ENCODE peak calls at places on chromosomes 16 and 17, in ten cellular contexts. W, Y, I, H, R, M, Q, F, J and T are unnamed samples. For H3K27me3 and H3K4me1, the result is how much of the 10 kb centered on the place peaks cover.

GRCh38 chr17:56297142-56297541 is 143.9 kb downstream of the ANKFN1 start:
- DNase-seq in W (no peak), Y (no peak), I (no peak), H (no peak), R (no peak), M (no peak), Q (no peak), F (no peak), J (no peak), T (no peak)

GRCh38 chr16:4935231-4935855 is 1.6 kb downstream of the PPL start:
- DNase-seq in W (no peak), Y (peak), I (peak), H (peak), R (peak), M (no peak), Q (no peak), F (no peak), J (peak), T (peak)

GRCh38 chr16:11315499-11315898 is 29.8 kb upstream of the RMI2 start:
- DNase-seq in W (no peak), Y (no peak), I (no peak), H (no peak), R (peak), M (no peak), Q (peak), F (peak), J (no peak), T (no peak)

GRCh38 chr17:13597723-13598347 is 3.9 kb downstream of the HS3ST3A1 start:
- DNase-seq in W (peak), Y (peak), I (no peak), H (peak), R (peak), M (peak), Q (peak), F (no peak), J (no peak), T (no peak)

GRCh38 chr16:4293181-4293716 is 20.4 kb upstream of the TFAP4 start:
- DNase-seq in W (no peak), Y (no peak), I (no peak), H (no peak), R (no peak), M (no peak), Q (no peak), F (no peak), J (no peak), T (no peak)

GRCh38 chr17:12047977-12048376 is 27.3 kb downstream of the MAP2K4 start:
- DNase-seq in W (no peak), Y (no peak), I (no peak), H (no peak), R (no peak), M (no peak), Q (no peak), F (no peak), J (no peak), T (no peak)

GRCh38 chr17:16247589-16247984 is 30.6 kb downstream of the PIGL start:
- DNase-seq in W (peak), Y (peak), I (no peak), H (no peak), R (peak), M (no peak), Q (no peak), F (no peak), J (no peak), T (no peak)

GRCh38 chr17:73972901-73973300 is 230.6 kb upstream of the RPL38 start:
- DNase-seq in W (no peak), Y (no peak), I (no peak), H (no peak), R (no peak), M (no peak), Q (no peak), F (no peak), J (peak), T (no peak)

GRCh38 chr17:56176101-56176500 is 22.8 kb downstream of the ANKFN1 start:
- DNase-seq in W (no peak), Y (no peak), I (no peak), H (no peak), R (peak), M (no peak), Q (no peak), F (no peak), J (no peak), T (no peak)

GRCh38 chr16:84638195-84638806 is 10.0 kb upstream of the KLHL36 start:
- DNase-seq in W (no peak), Y (no peak), I (no peak), H (no peak), R (no peak), M (no peak), Q (no peak), F (no peak), J (no peak), T (no peak)

GRCh38 chr17:62696256-62696655 is 68.8 kb downstream of the MRC2 start:
- DNase-seq in W (no peak), Y (no peak), I (no peak), H (no peak), R (no peak), M (no peak), Q (peak), F (no peak), J (no peak), T (peak)

GRCh38 chr16:88869673-88869980 is 3.2 kb upstream of the PABPN1L start:
- DNase-seq in W (no peak), Y (no peak), I (no peak), H (no peak), R (no peak), M (no peak), Q (no peak), F (no peak), J (no peak), T (no peak)

GRCh38 chr16:6428861-6429260 is 903.8 kb upstream of the RBFOX1 start:
- DNase-seq in W (peak), Y (no peak), I (no peak), H (no peak), R (no peak), M (no peak), Q (no peak), F (no peak), J (no peak), T (no peak)

GRCh38 chr17:36124879-36125824 is 21.5 kb downstream of the CCL4 start:
- DNase-seq in W (no peak), Y (no peak), I (no peak), H (no peak), R (peak), M (no peak), Q (no peak), F (no peak), J (no peak), T (no peak)

GRCh38 chr17:6509295-6509771 is 47.0 kb downstream of the PITPNM3 start:
- DNase-seq in W (no peak), Y (no peak), I (peak), H (peak), R (no peak), M (no peak), Q (no peak), F (no peak), J (peak), T (no peak)

GRCh38 chr17:47775181-47775580 is 42.1 kb downstream of the TBX21 start:
- DNase-seq in W (no peak), Y (no peak), I (no peak), H (no peak), R (no peak), M (no peak), Q (no peak), F (no peak), J (no peak), T (no peak)

GRCh38 chr17:77376795-77377751 is 236.3 kb downstream of the SEC14L1 start:
- DNase-seq in W (no peak), Y (no peak), I (peak), H (peak), R (peak), M (no peak), Q (no peak), F (no peak), J (peak), T (no peak)

GRCh38 chr16:88611220-88611821 is 27.1 kb upstream of the IL17C start:
- DNase-seq in W (no peak), Y (no peak), I (no peak), H (peak), R (no peak), M (no peak), Q (no peak), F (no peak), J (no peak), T (no peak)

GRCh38 chr17:76076765-76077581 is 2.0 kb upstream of the ZACN start:
- DNase-seq in W (no peak), Y (no peak), I (no peak), H (no peak), R (no peak), M (no peak), Q (no peak), F (no peak), J (peak), T (no peak)

GRCh38 chr17:76195281-76196096 is 44.8 kb downstream of the RNF157 start:
- DNase-seq in W (no peak), Y (no peak), I (no peak), H (no peak), R (no peak), M (no peak), Q (no peak), F (no peak), J (no peak), T (no peak)

GRCh38 chr16:27993587-27993986 is 69.9 kb downstream of the GSG1L start:
- DNase-seq in W (no peak), Y (no peak), I (no peak), H (no peak), R (no peak), M (no peak), Q (no peak), F (no peak), J (peak), T (peak)

GRCh38 chr17:31405941-31406371 is 14.5 kb downstream of the RAB11FIP4 start:
- DNase-seq in W (no peak), Y (no peak), I (no peak), H (no peak), R (no peak), M (no peak), Q (no peak), F (no peak), J (no peak), T (peak)

GRCh38 chr17:60941028-60941427 is 263.4 kb downstream of the BCAS3 start:
- DNase-seq in W (peak), Y (peak), I (no peak), H (peak), R (peak), M (no peak), Q (no peak), F (no peak), J (peak), T (peak)

GRCh38 chr16:56610609-56611111 is 2.3 kb downstream of the MT2A start:
- DNase-seq in W (no peak), Y (no peak), I (no peak), H (no peak), R (peak), M (no peak), Q (no peak), F (no peak), J (no peak), T (no peak)

GRCh38 chr17:47210105-47210504 is 957 bp downstream of the MYL4 start:
- DNase-seq in W (no peak), Y (no peak), I (no peak), H (no peak), R (no peak), M (no peak), Q (no peak), F (no peak), J (no peak), T (no peak)

GRCh38 chr17:48293319-48294192 is 136.5 kb downstream of the SKAP1 start:
- DNase-seq in W (no peak), Y (no peak), I (no peak), H (no peak), R (no peak), M (no peak), Q (no peak), F (no peak), J (no peak), T (no peak)

GRCh38 chr17:19345486-19346350 is 16.8 kb downstream of the B9D1 start:
- DNase-seq in W (no peak), Y (no peak), I (peak), H (no peak), R (no peak), M (no peak), Q (no peak), F (no peak), J (peak), T (no peak)

GRCh38 chr16:66936462-66936861 is 1.1 kb downstream of the CES2 start:
- DNase-seq in W (peak), Y (peak), I (no peak), H (peak), R (no peak), M (no peak), Q (no peak), F (no peak), J (no peak), T (no peak)

GRCh38 chr17:4179071-4179470 is 36.1 kb downstream of the CYB5D2 start:
- DNase-seq in W (no peak), Y (no peak), I (no peak), H (no peak), R (no peak), M (no peak), Q (no peak), F (no peak), J (peak), T (peak)

GRCh38 chr16:88065747-88066142 is 114.5 kb downstream of the BANP start:
- DNase-seq in W (no peak), Y (no peak), I (no peak), H (no peak), R (no peak), M (no peak), Q (no peak), F (no peak), J (no peak), T (peak)

GRCh38 chr16:89936981-89937380 is 11.6 kb upstream of the DEF8 start:
- DNase-seq in W (no peak), Y (no peak), I (no peak), H (no peak), R (no peak), M (no peak), Q (no peak), F (no peak), J (no peak), T (no peak)

GRCh38 chr17:79785900-79786810 is 8.2 kb downstream of the CBX2 start:
- DNase-seq in W (no peak), Y (no peak), I (no peak), H (no peak), R (no peak), M (no peak), Q (no peak), F (no peak), J (no peak), T (peak)

GRCh38 chr16:27242868-27243590 is 25.5 kb downstream of the NSMCE1 start:
- DNase-seq in W (no peak), Y (no peak), I (peak), H (no peak), R (no peak), M (peak), Q (no peak), F (peak), J (peak), T (peak)

GRCh38 chr17:81920612-81921530 is 2.9 kb upstream of the SIRT7 start:
- DNase-seq in W (peak), Y (no peak), I (no peak), H (no peak), R (no peak), M (no peak), Q (no peak), F (no peak), J (no peak), T (no peak)

GRCh38 chr17:81915331-81915730 is 2.6 kb downstream of the SIRT7 start:
- DNase-seq in W (no peak), Y (no peak), I (no peak), H (no peak), R (no peak), M (no peak), Q (no peak), F (no peak), J (no peak), T (no peak)

GRCh38 chr17:81918762-81919545 is 978 bp upstream of the SIRT7 start:
- DNase-seq in W (peak), Y (peak), I (no peak), H (no peak), R (no peak), M (no peak), Q (no peak), F (peak), J (no peak), T (no peak)

GRCh38 chr17:81914103-81914850 is 3.1 kb upstream of the PCYT2 start:
- DNase-seq in W (no peak), Y (no peak), I (peak), H (no peak), R (no peak), M (no peak), Q (no peak), F (no peak), J (no peak), T (no peak)

GRCh38 chr17:81917565-81918332 is at the start of gene SIRT7:
- DNase-seq in W (peak), Y (peak), I (peak), H (peak), R (peak), M (no peak), Q (peak), F (peak), J (peak), T (peak)
- H3K27ac ChIP-seq in W (peak), Y (peak), I (peak), H (peak), R (peak), M (peak), Q (peak), F (peak), J (peak), T (no peak)

GRCh38 chr16:77434365-77435239 is at the start of gene ADAMTS18:
- DNase-seq in W (no peak), Y (no peak), I (no peak), H (no peak), R (peak), M (no peak), Q (no peak), F (no peak), J (no peak), T (peak)

GRCh38 chr16:77433146-77433545 is 1.7 kb downstream of the ADAMTS18 start:
- DNase-seq in W (no peak), Y (no peak), I (no peak), H (no peak), R (no peak), M (no peak), Q (no peak), F (no peak), J (no peak), T (no peak)

GRCh38 chr16:77435240-77435819 is 496 bp upstream of the ADAMTS18 start:
- DNase-seq in W (no peak), Y (no peak), I (no peak), H (no peak), R (no peak), M (no peak), Q (no peak), F (no peak), J (no peak), T (no peak)

GRCh38 chr16:77432264-77432663 is 2.6 kb downstream of the ADAMTS18 start:
- DNase-seq in W (no peak), Y (no peak), I (no peak), H (no peak), R (no peak), M (no peak), Q (no peak), F (no peak), J (no peak), T (no peak)

DNA sequence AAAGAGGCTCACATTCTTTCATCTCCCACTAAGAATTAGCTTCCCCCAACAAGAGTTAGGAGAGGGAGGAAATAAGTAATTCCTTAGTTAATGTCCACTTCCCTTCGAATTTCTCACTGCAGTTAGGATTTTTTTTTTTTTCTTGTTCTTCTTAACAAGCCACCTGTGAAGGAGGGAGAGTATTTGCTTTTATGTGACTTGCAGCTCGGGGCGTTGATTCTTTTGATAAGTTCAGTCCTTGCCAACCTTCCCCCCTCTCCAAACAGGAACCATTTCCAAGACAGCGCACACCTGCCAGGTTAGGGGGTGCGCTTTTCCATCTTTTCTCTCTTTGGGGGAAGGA is 841 bp downstream of the ADAMTS18 start:
- DNase-seq in W (no peak), Y (no peak), I (no peak), H (no peak), R (no peak), M (no peak), Q (no peak), F (no peak), J (no peak), T (no peak)
- H3K27me3 ChIP-seq in W (under half), Y (half or more), I (under half), H (under half), R (half or more), M (under half), Q (under half), F (half or more), J (under half), T (under half)

DNA sequence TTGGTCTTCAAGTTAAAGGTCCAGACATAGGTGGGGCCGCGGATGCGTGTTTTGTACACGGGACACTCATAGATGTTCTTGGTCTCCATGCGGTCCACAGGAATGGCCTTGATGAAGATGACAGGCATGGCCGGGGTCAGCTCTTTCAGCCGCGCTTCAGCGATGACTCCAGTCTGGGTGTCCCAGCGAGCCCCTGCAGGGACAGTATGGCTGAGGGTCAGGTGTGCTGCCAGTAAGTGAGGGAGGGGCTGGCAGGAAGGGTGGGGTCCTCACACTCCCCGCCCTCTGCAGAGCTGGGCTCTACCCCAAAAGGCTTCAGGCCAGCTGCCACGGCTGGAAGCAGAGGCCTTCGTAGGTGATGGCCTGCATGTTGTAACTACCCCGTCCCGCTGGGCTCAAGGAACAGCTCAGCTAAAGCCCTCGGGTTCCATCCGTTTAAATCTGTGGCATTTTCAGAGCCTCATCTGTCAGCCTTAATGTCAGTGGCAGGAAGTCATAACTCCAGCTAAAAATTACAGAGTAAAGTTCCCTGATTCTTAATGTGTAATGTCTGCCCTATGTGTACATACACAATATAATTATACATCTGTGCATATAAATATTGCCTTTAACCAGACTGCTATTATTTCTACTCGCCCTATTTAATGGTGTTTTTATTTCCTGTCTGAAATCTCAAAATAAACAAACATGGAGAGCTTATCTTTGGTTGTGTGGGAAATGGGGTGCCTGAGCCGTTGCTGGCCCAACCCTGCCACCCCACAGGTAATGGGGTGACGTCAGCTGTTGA is 45.7 kb downstream of the PGS1 start:
- DNase-seq in W (no peak), Y (no peak), I (no peak), H (no peak), R (no peak), M (no peak), Q (no peak), F (no peak), J (no peak), T (no peak)
- H3K4me1 ChIP-seq in W (under half), Y (under half), I (under half), H (under half), R (under half), M (under half), Q (under half), F (under half), J (under half), T (under half)

GRCh38 chr16:24776486-24777220 is 47.2 kb downstream of the TNRC6A start:
- DNase-seq in W (no peak), Y (no peak), I (peak), H (peak), R (no peak), M (no peak), Q (no peak), F (no peak), J (no peak), T (peak)
- H3K27ac ChIP-seq in W (no peak), Y (peak), I (peak), H (peak), R (no peak), M (no peak), Q (no peak), F (no peak), J (peak), T (peak)

GRCh38 chr17:39605492-39606433 is 2.0 kb downstream of the NEUROD2 start:
- DNase-seq in W (no peak), Y (no peak), I (no peak), H (no peak), R (no peak), M (no peak), Q (no peak), F (no peak), J (no peak), T (no peak)

GRCh38 chr17:39604911-39605491 is 2.7 kb downstream of the NEUROD2 start:
- DNase-seq in W (no peak), Y (no peak), I (no peak), H (no peak), R (no peak), M (no peak), Q (no peak), F (no peak), J (no peak), T (no peak)

GRCh38 chr17:39601758-39602532 is 5.8 kb downstream of the NEUROD2 start:
- DNase-seq in W (no peak), Y (no peak), I (no peak), H (no peak), R (no peak), M (no peak), Q (no peak), F (no peak), J (no peak), T (no peak)

GRCh38 chr17:39602533-39603303 is 5.0 kb downstream of the NEUROD2 start:
- DNase-seq in W (no peak), Y (no peak), I (no peak), H (no peak), R (no peak), M (no peak), Q (no peak), F (no peak), J (no peak), T (no peak)

GRCh38 chr17:39603304-39604016 is 4.3 kb downstream of the NEUROD2 start:
- DNase-seq in W (no peak), Y (no peak), I (no peak), H (no peak), R (no peak), M (no peak), Q (no peak), F (no peak), J (no peak), T (no peak)
- H3K27me3 ChIP-seq in W (half or more), Y (half or more), I (half or more), H (half or more), R (half or more), M (under half), Q (half or more), F (half or more), J (under half), T (under half)